ENCODE peak calls at places on chromosomes 12 and 14, in six cellular contexts. One of them, this sample, is unnamed.

GRCh38 chr14:104973215-104974145 is 4.7 kb downstream of the AHNAK2 start:
- DNase-seq in cardiac fibroblast: peak; percentile 96
- DNase-seq in M059J: peak; percentile 95
- DNase-seq in activated CD8-positive, alpha-beta memory T cell treated with anti-CD3 and anti-CD28 coated beads for 24 hours: no peak
- DNase-seq in tibial nerve: peak; percentile 64
- DNase-seq in GDM1: no peak
- DNase-seq in this sample: no peak

GRCh38 chr12:103771466-103771865 is 69.6 kb downstream of the NT5DC3 start:
- DNase-seq in tibial nerve: peak; percentile 17
- DNase-seq in cardiac fibroblast: peak; percentile 45
- DNase-seq in GDM1: no peak
- DNase-seq in M059J: peak; percentile 47
- DNase-seq in activated CD8-positive, alpha-beta memory T cell treated with anti-CD3 and anti-CD28 coated beads for 24 hours: no peak
- DNase-seq in this sample: peak; percentile 56

GRCh38 chr12:121719926-121720414 is 7.4 kb downstream of the TMEM120B start:
- DNase-seq in tibial nerve: no peak
- DNase-seq in GDM1: no peak
- DNase-seq in cardiac fibroblast: peak; percentile 90
- DNase-seq in M059J: peak; percentile 93
- DNase-seq in activated CD8-positive, alpha-beta memory T cell treated with anti-CD3 and anti-CD28 coated beads for 24 hours: no peak
- DNase-seq in this sample: no peak

GRCh38 chr14:69263364-69263763 is 3.4 kb downstream of the GALNT16 start:
- DNase-seq in activated CD8-positive, alpha-beta memory T cell treated with anti-CD3 and anti-CD28 coated beads for 24 hours: no peak
- DNase-seq in cardiac fibroblast: peak; percentile 99
- DNase-seq in tibial nerve: peak; percentile 72
- DNase-seq in M059J: peak; percentile 80
- DNase-seq in GDM1: no peak
- DNase-seq in this sample: no peak

GRCh38 chr12:45282411-45282810 is 66.5 kb downstream of the ANO6 start:
- DNase-seq in cardiac fibroblast: no peak
- DNase-seq in GDM1: no peak
- DNase-seq in M059J: no peak
- DNase-seq in tibial nerve: no peak
- DNase-seq in activated CD8-positive, alpha-beta memory T cell treated with anti-CD3 and anti-CD28 coated beads for 24 hours: no peak
- DNase-seq in this sample: peak; percentile 59

GRCh38 chr12:128797119-128798118 is 26.3 kb downstream of the SLC15A4 start:
- DNase-seq in M059J: no peak
- DNase-seq in activated CD8-positive, alpha-beta memory T cell treated with anti-CD3 and anti-CD28 coated beads for 24 hours: no peak
- DNase-seq in GDM1: no peak
- DNase-seq in tibial nerve: no peak
- DNase-seq in cardiac fibroblast: peak; percentile 75
- DNase-seq in this sample: no peak

GRCh38 chr12:116520801-116521471 is 38.2 kb upstream of the MAP1LC3B2 start:
- DNase-seq in GDM1: no peak
- DNase-seq in activated CD8-positive, alpha-beta memory T cell treated with anti-CD3 and anti-CD28 coated beads for 24 hours: no peak
- DNase-seq in M059J: peak; percentile 83
- DNase-seq in cardiac fibroblast: peak; percentile 46
- DNase-seq in tibial nerve: no peak
- DNase-seq in this sample: no peak

GRCh38 chr12:95117178-95117599 is 43.8 kb upstream of the NR2C1 start:
- DNase-seq in activated CD8-positive, alpha-beta memory T cell treated with anti-CD3 and anti-CD28 coated beads for 24 hours: peak; percentile 65
- DNase-seq in GDM1: peak; percentile 41
- DNase-seq in M059J: peak; percentile 81
- DNase-seq in tibial nerve: peak; percentile 85
- DNase-seq in cardiac fibroblast: peak; percentile 86
- DNase-seq in this sample: peak; percentile 55

GRCh38 chr14:105028251-105028927 is 7.5 kb upstream of the CDCA4 start:
- DNase-seq in cardiac fibroblast: no peak
- DNase-seq in GDM1: no peak
- DNase-seq in tibial nerve: no peak
- DNase-seq in M059J: peak; percentile 90
- DNase-seq in activated CD8-positive, alpha-beta memory T cell treated with anti-CD3 and anti-CD28 coated beads for 24 hours: no peak
- DNase-seq in this sample: no peak

GRCh38 chr12:50271724-50272247 is 11.5 kb downstream of the LIMA1 start:
- DNase-seq in cardiac fibroblast: peak; percentile 46
- DNase-seq in tibial nerve: peak; percentile 38
- DNase-seq in M059J: no peak
- DNase-seq in activated CD8-positive, alpha-beta memory T cell treated with anti-CD3 and anti-CD28 coated beads for 24 hours: no peak
- DNase-seq in GDM1: no peak
- DNase-seq in this sample: no peak

GRCh38 chr12:40616383-40616900 is 75.8 kb upstream of the CNTN1 start:
- DNase-seq in M059J: no peak
- DNase-seq in tibial nerve: no peak
- DNase-seq in GDM1: no peak
- DNase-seq in cardiac fibroblast: no peak
- DNase-seq in activated CD8-positive, alpha-beta memory T cell treated with anti-CD3 and anti-CD28 coated beads for 24 hours: no peak
- DNase-seq in this sample: no peak

GRCh38 chr14:68730811-68731425 is 61.9 kb downstream of the ZFP36L1 start:
- DNase-seq in cardiac fibroblast: no peak
- DNase-seq in M059J: no peak
- DNase-seq in tibial nerve: no peak
- DNase-seq in activated CD8-positive, alpha-beta memory T cell treated with anti-CD3 and anti-CD28 coated beads for 24 hours: no peak
- DNase-seq in GDM1: no peak
- DNase-seq in this sample: no peak

GRCh38 chr14:69328317-69328716 is 68.4 kb downstream of the GALNT16 start:
- DNase-seq in M059J: no peak
- DNase-seq in GDM1: no peak
- DNase-seq in cardiac fibroblast: no peak
- DNase-seq in activated CD8-positive, alpha-beta memory T cell treated with anti-CD3 and anti-CD28 coated beads for 24 hours: no peak
- DNase-seq in tibial nerve: no peak
- DNase-seq in this sample: no peak

GRCh38 chr12:54420766-54421144 is 1.7 kb upstream of the ITGA5 start:
- DNase-seq in cardiac fibroblast: peak; percentile 72
- DNase-seq in M059J: no peak
- DNase-seq in GDM1: no peak
- DNase-seq in activated CD8-positive, alpha-beta memory T cell treated with anti-CD3 and anti-CD28 coated beads for 24 hours: no peak
- DNase-seq in tibial nerve: peak; percentile 61
- DNase-seq in this sample: no peak

GRCh38 chr14:83520837-83521236 is 1987.2 kb upstream of the SEL1L start:
- DNase-seq in tibial nerve: no peak
- DNase-seq in M059J: no peak
- DNase-seq in cardiac fibroblast: no peak
- DNase-seq in activated CD8-positive, alpha-beta memory T cell treated with anti-CD3 and anti-CD28 coated beads for 24 hours: no peak
- DNase-seq in GDM1: no peak
- DNase-seq in this sample: no peak

GRCh38 chr12:12406762-12407161 is 49.9 kb downstream of the BORCS5 start:
- DNase-seq in cardiac fibroblast: no peak
- DNase-seq in GDM1: no peak
- DNase-seq in M059J: no peak
- DNase-seq in tibial nerve: no peak
- DNase-seq in activated CD8-positive, alpha-beta memory T cell treated with anti-CD3 and anti-CD28 coated beads for 24 hours: no peak
- DNase-seq in this sample: no peak

GRCh38 chr12:131051155-131051473 is 97.4 kb downstream of the ADGRD1 start:
- DNase-seq in GDM1: no peak
- DNase-seq in tibial nerve: no peak
- DNase-seq in activated CD8-positive, alpha-beta memory T cell treated with anti-CD3 and anti-CD28 coated beads for 24 hours: no peak
- DNase-seq in M059J: peak; percentile 6
- DNase-seq in cardiac fibroblast: no peak
- DNase-seq in this sample: no peak

GRCh38 chr12:57237952-57238853 is 8.7 kb downstream of the SHMT2 start:
- DNase-seq in GDM1: no peak
- DNase-seq in tibial nerve: no peak
- DNase-seq in M059J: no peak
- DNase-seq in activated CD8-positive, alpha-beta memory T cell treated with anti-CD3 and anti-CD28 coated beads for 24 hours: peak; percentile 75
- DNase-seq in cardiac fibroblast: no peak
- DNase-seq in this sample: no peak

GRCh38 chr14:59904184-59904583 is 15.8 kb upstream of the LRRC9 start:
- DNase-seq in activated CD8-positive, alpha-beta memory T cell treated with anti-CD3 and anti-CD28 coated beads for 24 hours: no peak
- DNase-seq in M059J: no peak
- DNase-seq in GDM1: no peak
- DNase-seq in tibial nerve: no peak
- DNase-seq in cardiac fibroblast: no peak
- DNase-seq in this sample: no peak

GRCh38 chr12:133203344-133204263 is 22.3 kb downstream of the ZNF268 start:
- DNase-seq in M059J: peak; percentile 8
- DNase-seq in tibial nerve: no peak
- DNase-seq in GDM1: no peak
- DNase-seq in cardiac fibroblast: peak; percentile 11
- DNase-seq in activated CD8-positive, alpha-beta memory T cell treated with anti-CD3 and anti-CD28 coated beads for 24 hours: no peak
- DNase-seq in this sample: no peak

GRCh38 chr14:59093889-59094288 is 94.6 kb upstream of the DAAM1 start:
- DNase-seq in activated CD8-positive, alpha-beta memory T cell treated with anti-CD3 and anti-CD28 coated beads for 24 hours: no peak
- DNase-seq in M059J: no peak
- DNase-seq in tibial nerve: no peak
- DNase-seq in cardiac fibroblast: no peak
- DNase-seq in GDM1: no peak
- DNase-seq in this sample: no peak

GRCh38 chr14:23182372-23183014 is 967 bp downstream of the SLC7A8 start:
- DNase-seq in cardiac fibroblast: no peak
- DNase-seq in tibial nerve: no peak
- DNase-seq in GDM1: no peak
- DNase-seq in activated CD8-positive, alpha-beta memory T cell treated with anti-CD3 and anti-CD28 coated beads for 24 hours: peak; percentile 71
- DNase-seq in M059J: peak; percentile 25
- DNase-seq in this sample: no peak

GRCh38 chr12:116975779-116976393 is 65.1 kb downstream of the FBXW8 start:
- DNase-seq in tibial nerve: no peak
- DNase-seq in GDM1: no peak
- DNase-seq in cardiac fibroblast: peak; percentile 40
- DNase-seq in activated CD8-positive, alpha-beta memory T cell treated with anti-CD3 and anti-CD28 coated beads for 24 hours: no peak
- DNase-seq in M059J: no peak
- DNase-seq in this sample: no peak